ENCODE peak calls at places on chromosomes 2 and 18, in eight cellular contexts. S is gastrocnemius medialis, E is sigmoid colon, X is mammary epithelial cell, R is GM20000, C is cardiac muscle cell, K is Panc1, Y is GM06990. G is an unnamed sample.

GRCh38 chr2:71043531-71044407 is 24.7 kb upstream of the NAGK start:
- DNase-seq in R (no peak), E (no peak), Y (no peak), K (no peak), C (no peak), S (no peak), X (no peak), G (no peak)

GRCh38 chr18:41244751-41245150 is 710.3 kb upstream of the PIK3C3 start:
- DNase-seq in C (no peak), Y (no peak), E (no peak), X (no peak), S (no peak), R (no peak), K (no peak), G (no peak)

GRCh38 chr2:31197166-31197565 is 20.1 kb downstream of the CAPN14 start:
- DNase-seq in R (no peak), S (no peak), C (no peak), X (peak; percentile 9), K (no peak), E (no peak), Y (no peak), G (no peak)

GRCh38 chr18:25420091-25420490 is 68.1 kb upstream of the ZNF521 start:
- DNase-seq in R (no peak), S (no peak), Y (no peak), E (no peak), X (no peak), K (no peak), C (no peak), G (no peak)

GRCh38 chr2:212686285-212686895 is 147.8 kb upstream of the ERBB4 start:
- DNase-seq in X (peak; percentile 50), K (peak; percentile 33), R (peak; percentile 52), S (peak; percentile 31), E (peak; percentile 64), C (peak; percentile 81), Y (peak; percentile 10), G (peak; percentile 30)

GRCh38 chr2:196823750-196824149 is 14.6 kb upstream of the C2orf66 start:
- DNase-seq in C (peak; percentile 71), R (no peak), K (peak; percentile 22), X (peak; percentile 67), Y (no peak), E (no peak), S (no peak), G (no peak)

GRCh38 chr2:121038831-121039230 is 246.2 kb downstream of the TFCP2L1 start:
- DNase-seq in K (no peak), R (no peak), S (no peak), C (no peak), E (no peak), Y (no peak), X (peak; percentile 73), G (no peak)

GRCh38 chr18:55235094-55235461 is 275.8 kb upstream of the CCDC68 start:
- DNase-seq in R (no peak), S (no peak), X (no peak), Y (no peak), K (no peak), C (no peak), E (no peak), G (no peak)

GRCh38 chr2:119255760-119256573 is 32.3 kb downstream of the STEAP3 start:
- DNase-seq in K (peak; percentile 81), E (no peak), C (peak; percentile 96), S (no peak), R (no peak), Y (no peak), X (peak; percentile 90), G (no peak)

GRCh38 chr2:98757904-98758421 is 27.0 kb upstream of the MGAT4A start:
- DNase-seq in S (peak; percentile 45), R (peak; percentile 67), E (peak; percentile 78), K (no peak), C (peak; percentile 89), Y (peak; percentile 73), X (peak; percentile 87), G (peak; percentile 77)

GRCh38 chr18:55927831-55928230 is 339.8 kb upstream of the TCF4 start:
- DNase-seq in Y (no peak), K (no peak), X (no peak), S (no peak), R (no peak), C (peak; percentile 21), E (no peak), G (no peak)

GRCh38 chr18:49006641-49007136 is 55.9 kb upstream of the SMAD7 start:
- DNase-seq in S (no peak), X (peak; percentile 74), C (peak; percentile 30), Y (no peak), K (no peak), E (no peak), R (no peak), G (peak; percentile 16)

GRCh38 chr18:8706981-8707940 is 1.9 kb downstream of the MTCL1 start:
- DNase-seq in K (no peak), C (peak; percentile 69), E (peak; percentile 87), R (peak; percentile 28), S (no peak), Y (no peak), X (peak; percentile 62), G (no peak)

GRCh38 chr2:126107883-126108282 is 548.1 kb upstream of the GYPC start:
- DNase-seq in E (no peak), Y (no peak), X (no peak), S (no peak), R (no peak), C (no peak), K (no peak), G (no peak)

GRCh38 chr2:196181484-196181883 is 10.1 kb upstream of the STK17B start:
- DNase-seq in R (no peak), X (no peak), E (no peak), K (no peak), C (no peak), Y (no peak), S (no peak), G (no peak)

GRCh38 chr2:221095381-221095780 is 476.7 kb downstream of the EPHA4 start:
- DNase-seq in Y (no peak), S (no peak), C (no peak), E (no peak), X (no peak), R (no peak), K (no peak), G (no peak)

GRCh38 chr2:191666241-191666640 is 11.7 kb upstream of the NABP1 start:
- DNase-seq in Y (no peak), X (no peak), S (no peak), C (no peak), K (no peak), E (no peak), R (no peak), G (no peak)

GRCh38 chr2:83786140-83786539 is 672.9 kb downstream of the SUCLG1 start:
- DNase-seq in R (no peak), E (no peak), K (no peak), Y (no peak), S (no peak), C (no peak), X (no peak), G (no peak)

GRCh38 chr2:64913357-64913869 is 75.8 kb upstream of the SLC1A4 start:
- DNase-seq in C (no peak), S (no peak), E (no peak), K (no peak), R (no peak), Y (no peak), X (no peak), G (no peak)

GRCh38 chr18:7488571-7488970 is 78.5 kb upstream of the PTPRM start:
- DNase-seq in K (no peak), X (no peak), Y (no peak), R (no peak), S (no peak), C (no peak), E (no peak), G (no peak)

DNA sequence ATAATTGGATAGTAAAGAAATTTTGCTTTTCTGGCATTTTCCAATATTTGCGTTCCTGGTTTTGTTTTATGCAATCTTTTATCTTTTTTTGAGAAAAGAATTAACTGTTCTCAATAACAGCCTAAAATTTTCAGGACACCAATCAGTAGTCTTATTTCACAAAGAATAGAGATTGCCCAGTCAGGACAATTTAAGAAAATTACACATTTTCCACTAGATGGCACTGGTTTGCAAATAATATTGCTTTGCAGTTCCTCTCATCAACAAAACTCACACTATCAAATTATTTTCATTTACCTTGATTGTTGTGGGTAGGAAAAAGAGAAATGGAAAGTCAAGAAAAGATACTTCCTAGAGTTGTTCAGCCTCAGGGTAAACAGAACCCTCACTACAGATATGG is 2.4 kb upstream of the RBM45 start:
- DNase-seq in E (no peak), K (no peak), R (peak; percentile 73), X (peak; percentile 23), Y (peak; percentile 10), C (peak; percentile 63), S (no peak), G (no peak)
- TF ChIP-seq CTCF in E (peak; percentile 42), K (peak; percentile 66), R (peak; percentile 20), X (peak; percentile 59), Y (peak; percentile 45), C (peak; percentile 58), S (peak; percentile 50), G (peak; percentile 66)

DNA sequence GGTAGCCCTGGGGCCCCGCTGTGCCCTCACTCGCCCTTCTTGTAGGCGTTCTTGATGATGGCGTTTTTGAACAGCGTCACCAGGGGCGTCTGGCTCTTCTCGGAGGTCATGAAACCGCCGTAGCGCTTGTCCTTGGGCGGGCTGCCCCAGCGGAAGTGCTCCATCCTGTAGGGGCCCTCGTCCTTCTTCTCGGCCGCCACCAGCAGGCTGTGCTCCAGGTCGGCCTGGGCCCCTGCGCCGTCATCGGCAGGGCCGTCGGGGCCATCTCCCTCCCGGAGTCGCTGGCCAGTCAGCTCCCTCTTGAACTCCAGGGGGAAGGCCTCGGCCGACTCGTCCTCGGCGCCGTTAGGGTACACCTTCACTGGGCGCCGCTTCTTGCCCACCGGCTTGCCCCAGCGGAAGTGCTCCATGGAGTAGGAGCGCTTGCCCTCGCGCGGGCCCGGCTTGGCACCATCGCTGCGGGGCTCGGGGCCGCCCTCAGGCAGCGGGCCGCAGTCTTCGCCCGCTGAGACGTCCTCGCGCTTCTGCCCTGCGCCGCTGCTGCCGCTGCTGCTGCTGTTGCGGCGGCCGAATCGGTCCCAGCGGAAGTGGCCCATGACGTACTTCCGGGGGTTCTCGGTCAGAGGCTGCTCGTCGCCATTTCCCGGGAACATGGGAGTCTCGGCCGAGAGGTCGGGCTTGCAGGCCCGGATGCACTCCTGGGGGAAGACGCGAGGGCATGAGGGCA is 7.2 kb downstream of the POMC start:
- DNase-seq in E (peak; percentile 79), S (peak; percentile 54), Y (peak; percentile 75), C (peak; percentile 83), K (no peak), R (peak; percentile 88), X (no peak), G (peak; percentile 88)
- TF ChIP-seq CTCF in E (no peak), S (no peak), Y (peak; percentile 8), C (no peak), K (no peak), R (no peak), X (no peak), G (no peak)

DNA sequence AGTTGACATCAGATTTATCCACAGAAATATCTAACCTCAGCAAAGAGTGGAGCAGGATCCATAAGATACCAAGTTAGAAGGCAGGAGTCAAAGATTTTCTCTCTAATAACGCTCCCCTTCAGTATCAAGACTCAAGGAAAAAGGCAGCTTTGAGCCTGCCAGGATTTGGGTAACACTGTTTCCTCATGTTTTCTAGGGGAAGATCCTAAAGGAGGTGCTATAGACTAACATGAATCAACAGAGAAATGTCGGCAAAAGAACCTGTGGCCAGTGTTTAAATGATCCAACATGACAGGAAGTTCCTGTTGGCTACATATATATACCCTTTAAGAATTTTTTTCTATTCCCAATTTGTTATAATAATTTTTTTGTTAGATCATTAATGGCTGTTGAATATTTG is 402.3 kb downstream of the TGIF1 start:
- DNase-seq in C (no peak), K (no peak), E (no peak), Y (no peak), S (no peak), X (no peak), R (no peak), G (no peak)
- TF ChIP-seq CTCF in C (no peak), K (no peak), E (no peak), Y (no peak), S (no peak), X (no peak), R (no peak), G (peak; percentile 14)

GRCh38 chr2:23624378-23624777 is 239.4 kb downstream of the KLHL29 start:
- DNase-seq in C (peak; percentile 3), S (no peak), X (no peak), K (no peak), Y (no peak), E (peak; percentile 30), R (no peak), G (no peak)
- TF ChIP-seq CTCF in C (peak; percentile 54), S (peak; percentile 32), X (peak; percentile 44), K (peak; percentile 86), Y (peak; percentile 55), E (peak; percentile 30), R (no peak), G (peak; percentile 13)

G was measured in heart left ventricle.